ENCODE peak calls at places on chromosomes 16 and 17, in eight cellular contexts. P is PC-3, B is fibroblast of lung, D is ovary, X is cardiac muscle cell, T is HCT116, H is GM23338, W is AG04450. F is an unnamed sample.

GRCh38 chr17:78176548-78177025 is 8.2 kb downstream of the SYNGR2 start:
- DNase-seq in D (peak; percentile 68), H (peak; percentile 86), P (peak; percentile 44), X (peak; percentile 77), B (peak; percentile 38), T (no peak), W (no peak), F (peak; percentile 76)

GRCh38 chr17:64024215-64024654 is 3.8 kb upstream of the ICAM2 start:
- DNase-seq in P (no peak), X (no peak), D (no peak), H (no peak), B (no peak), T (no peak), W (no peak), F (peak; percentile 13)

GRCh38 chr17:63911657-63912100 is 621 bp upstream of the CSHL1 start:
- DNase-seq in P (peak; percentile 71), H (peak; percentile 74), T (peak; percentile 16), X (peak; percentile 48), B (peak; percentile 4), W (no peak), D (peak; percentile 50), F (peak; percentile 55)

GRCh38 chr16:3889059-3889458 is 8.5 kb upstream of the CREBBP start:
- DNase-seq in B (no peak), P (no peak), W (no peak), H (no peak), D (no peak), T (no peak), X (no peak), F (no peak)

GRCh38 chr17:75723201-75723930 is 2.1 kb downstream of the ITGB4 start:
- DNase-seq in W (no peak), X (no peak), H (no peak), D (no peak), B (no peak), P (peak; percentile 87), T (no peak), F (no peak)

GRCh38 chr17:44733753-44734152 is 25.0 kb upstream of the ADAM11 start:
- DNase-seq in W (no peak), B (no peak), P (peak; percentile 50), H (peak; percentile 78), X (peak; percentile 74), T (no peak), D (no peak), F (no peak)

GRCh38 chr16:56354016-56354415 is 71.3 kb downstream of the AMFR start:
- DNase-seq in X (no peak), W (no peak), T (no peak), B (no peak), P (no peak), D (peak; percentile 6), H (no peak), F (peak; percentile 6)

GRCh38 chr17:34579979-34580684 is 750 bp downstream of the TMEM132E start:
- DNase-seq in T (no peak), P (no peak), B (no peak), X (peak; percentile 44), D (no peak), W (no peak), H (peak; percentile 72), F (peak; percentile 50)

GRCh38 chr17:42067371-42068180 is 17.2 kb upstream of the C17orf113 start:
- DNase-seq in B (peak; percentile 29), W (no peak), H (peak; percentile 87), X (peak; percentile 68), D (peak; percentile 78), P (peak; percentile 62), T (no peak), F (peak; percentile 76)

GRCh38 chr16:21023509-21024202 is 123.1 kb downstream of the LYRM1 start:
- DNase-seq in T (no peak), X (no peak), H (no peak), P (no peak), W (no peak), D (no peak), B (no peak), F (no peak)

GRCh38 chr17:46876353-46876887 is 25.0 kb downstream of the WNT9B start:
- DNase-seq in H (peak; percentile 78), W (no peak), X (no peak), T (peak; percentile 61), P (peak; percentile 79), B (no peak), D (no peak), F (no peak)
- TF ChIP-seq CTCF in H (peak; percentile 73), W (peak; percentile 14), X (peak; percentile 5), T (peak; percentile 95), P (peak; percentile 84), B (no peak), D (no peak), F (no peak)

GRCh38 chr16:4892356-4893102 is 44.4 kb downstream of the PPL start:
- DNase-seq in T (no peak), D (no peak), X (no peak), H (no peak), W (no peak), B (peak; percentile 85), P (no peak), F (no peak)
- H3K27ac ChIP-seq in T (no peak overlapping the region), D (no peak overlapping the region), X (no peak overlapping the region), H (no peak overlapping the region), W (peak overlapping the region; percentile 11), B (no peak overlapping the region), P (no peak overlapping the region), F (no peak overlapping the region)

GRCh38 chr17:58534331-58534730 is 19.9 kb upstream of the MTMR4 start:
- DNase-seq in B (no peak), P (no peak), W (no peak), T (no peak), D (no peak), H (peak; percentile 38), X (no peak), F (no peak)
- TF ChIP-seq CTCF in B (no peak), P (peak; percentile 27), W (no peak), T (peak; percentile 26), D (no peak), H (peak; percentile 31), X (no peak), F (no peak)

GRCh38 chr17:16448490-16448889 is 33.1 kb downstream of the TRPV2 start:
- DNase-seq in H (no peak), P (peak; percentile 32), T (no peak), B (no peak), D (no peak), W (no peak), X (no peak), F (no peak)

GRCh38 chr17:16449121-16449570 is 33.8 kb downstream of the TRPV2 start:
- DNase-seq in D (no peak), H (no peak), T (no peak), B (peak; percentile 48), W (no peak), P (peak; percentile 50), X (no peak), F (no peak)

GRCh38 chr17:16450028-16450427 is 34.7 kb downstream of the TRPV2 start:
- DNase-seq in X (no peak), T (no peak), D (no peak), P (no peak), H (no peak), B (no peak), W (no peak), F (no peak)

GRCh38 chr17:16446338-16446983 is 31.1 kb downstream of the TRPV2 start:
- DNase-seq in P (peak; percentile 34), H (peak; percentile 54), W (no peak), X (no peak), D (no peak), T (no peak), B (no peak), F (no peak)

GRCh38 chr17:16447676-16448075 is 32.3 kb downstream of the TRPV2 start:
- DNase-seq in W (no peak), B (no peak), P (no peak), D (no peak), T (no peak), H (no peak), X (no peak), F (no peak)
- H3K27ac ChIP-seq in W (no peak overlapping the region), B (no peak overlapping the region), P (no peak overlapping the region), D (no peak overlapping the region), T (peak overlapping the region; percentile 22), H (no peak overlapping the region), X (peak overlapping the region; percentile 55), F (peak overlapping the region; percentile 59)

GRCh38 chr16:53446090-53446489 is 11.8 kb downstream of the RBL2 start:
- DNase-seq in T (no peak), B (no peak), W (no peak), H (no peak), D (no peak), X (no peak), P (no peak), F (no peak)

GRCh38 chr16:53434436-53435065 is at the start of gene RBL2:
- DNase-seq in D (peak; percentile 87), W (no peak), X (peak; percentile 86), T (no peak), P (peak; percentile 33), B (peak; percentile 38), H (peak; percentile 83), F (peak; percentile 38)

GRCh38 chr16:53435066-53435688 is 906 bp downstream of the RBL2 start:
- DNase-seq in W (peak; percentile 70), H (peak; percentile 77), P (peak; percentile 73), T (peak; percentile 81), X (peak; percentile 86), D (peak; percentile 53), B (peak; percentile 92), F (peak; percentile 90)

GRCh38 chr16:53445534-53445933 is 11.3 kb downstream of the RBL2 start:
- DNase-seq in H (no peak), B (no peak), T (no peak), D (no peak), X (no peak), P (peak; percentile 65), W (no peak), F (no peak)

GRCh38 chr16:53440125-53440524 is 5.9 kb downstream of the RBL2 start:
- DNase-seq in D (no peak), W (no peak), B (no peak), X (no peak), T (no peak), P (no peak), H (no peak), F (no peak)
- TF ChIP-seq CTCF in D (no peak), W (no peak), B (no peak), X (no peak), T (no peak), P (no peak), H (no peak), F (no peak)

F was measured in adrenal gland.